ENCODE peak calls at places on chromosomes 2 and 18, in four cellular contexts. W is choroid plexus epithelial cell, P is IMR-90, Q is fibroblast of pulmonary artery. Y is an unnamed sample.

GRCh38 chr2:33180915-33181314 is 234.2 kb downstream of the LTBP1 start:
- DNase-seq in W (no peak), P (no peak), Q (no peak), Y (no peak)

GRCh38 chr2:25372405-25373268 is 30.9 kb upstream of the DNMT3A start:
- DNase-seq in W (no peak), P (no peak), Q (no peak), Y (no peak)

GRCh38 chr2:188645982-188646381 is 328.2 kb upstream of the COL3A1 start:
- DNase-seq in W (peak), P (peak), Q (no peak), Y (peak)

GRCh38 chr2:102025016-102025491 is 33.3 kb downstream of the IL1R2 start:
- DNase-seq in W (peak), P (peak), Q (peak), Y (peak)

GRCh38 chr2:169877406-169877805 is 50.2 kb downstream of the UBR3 start:
- DNase-seq in W (peak), P (peak), Q (peak), Y (peak)

GRCh38 chr2:12715258-12715865 is 1.4 kb upstream of the TRIB2 start:
- DNase-seq in W (no peak), P (no peak), Q (no peak), Y (no peak)

GRCh38 chr2:25251461-25252273 is 83.3 kb upstream of the POMC start:
- DNase-seq in W (peak), P (peak), Q (no peak), Y (no peak)

GRCh38 chr2:157336137-157336721 is 10.6 kb upstream of the ERMN start:
- DNase-seq in W (peak), P (peak), Q (peak), Y (peak)

GRCh38 chr18:63613420-63613819 is 26.3 kb downstream of the SERPINB13 start:
- DNase-seq in W (no peak), P (no peak), Q (no peak), Y (no peak)

GRCh38 chr18:3758531-3758930 is 308.6 kb downstream of the TGIF1 start:
- DNase-seq in W (peak), P (peak), Q (peak), Y (peak)

GRCh38 chr2:19086351-19086750 is 272.1 kb downstream of the OSR1 start:
- DNase-seq in W (no peak), P (no peak), Q (no peak), Y (no peak)

GRCh38 chr2:45872211-45872610 is 220.7 kb downstream of the PRKCE start:
- DNase-seq in W (no peak), P (peak), Q (no peak), Y (peak)

GRCh38 chr2:221997683-221998082 is 301.1 kb downstream of the PAX3 start:
- DNase-seq in W (no peak), P (peak), Q (no peak), Y (no peak)

GRCh38 chr2:19902272-19902730 is 518 bp upstream of the TTC32 start:
- DNase-seq in W (peak), P (no peak), Q (peak), Y (no peak)

GRCh38 chr2:172084734-172085459 is 410 bp upstream of the DLX1 start:
- DNase-seq in W (peak), P (peak), Q (peak), Y (peak)

GRCh38 chr18:28041366-28041765 is 135.6 kb downstream of the CDH2 start:
- DNase-seq in W (peak), P (peak), Q (peak), Y (peak)

GRCh38 chr18:1020731-1021344 is 116.2 kb downstream of the ADCYAP1 start:
- DNase-seq in W (no peak), P (no peak), Q (no peak), Y (no peak)

GRCh38 chr2:24160761-24161160 is 14.1 kb upstream of the FAM228A start:
- DNase-seq in W (no peak), P (no peak), Q (no peak), Y (no peak)

GRCh38 chr18:811192-812122 is 585 bp downstream of the YES1 start:
- DNase-seq in W (peak), P (peak), Q (peak), Y (peak)

GRCh38 chr2:197708331-197708730 is 3.2 kb downstream of the MARS2 start:
- DNase-seq in W (peak), P (peak), Q (peak), Y (peak)

GRCh38 chr2:129798301-129798581 is 181.2 kb upstream of the RAB6C start:
- DNase-seq in W (no peak), P (no peak), Q (no peak), Y (no peak)

GRCh38 chr2:2825516-2826208 is 494.6 kb upstream of the MYT1L start:
- DNase-seq in W (no peak), P (no peak), Q (no peak), Y (no peak)

GRCh38 chr2:225454412-225454811 is 54.9 kb downstream of the NYAP2 start:
- DNase-seq in W (no peak), P (no peak), Q (no peak), Y (no peak)

GRCh38 chr2:217972490-217972889 is 30.3 kb downstream of the TNS1 start:
- DNase-seq in W (peak), P (no peak), Q (peak), Y (no peak)

GRCh38 chr18:42931501-42931900 is 184.0 kb downstream of the RIT2 start:
- DNase-seq in W (peak), P (peak), Q (peak), Y (peak)

GRCh38 chr2:17125989-17126620 is 392.1 kb downstream of the RAD51AP2 start:
- DNase-seq in W (no peak), P (no peak), Q (no peak), Y (no peak)

GRCh38 chr18:7303751-7304370 is 73.0 kb downstream of the LRRC30 start:
- DNase-seq in W (no peak), P (no peak), Q (no peak), Y (no peak)

DNA sequence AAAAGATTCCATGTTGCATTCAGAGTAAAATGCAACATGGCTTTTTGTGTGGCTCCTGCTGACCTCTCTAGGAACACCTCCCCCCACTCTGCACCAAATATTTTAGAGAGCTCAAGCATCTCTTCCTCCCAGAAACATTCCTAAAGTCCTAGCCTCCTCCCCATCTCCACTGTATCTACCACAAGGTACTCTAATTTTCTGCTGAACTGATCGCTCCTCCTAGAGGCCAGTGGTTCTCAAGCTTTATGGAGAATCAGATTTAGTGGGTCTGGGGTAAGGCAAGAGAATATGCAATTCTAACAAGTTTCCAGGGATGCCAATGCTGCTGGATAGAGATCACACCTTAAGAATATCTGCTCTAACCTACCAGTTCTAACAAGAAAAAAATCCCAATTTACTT is 89.5 kb upstream of the HNRNPA3 start:
- DNase-seq in W (no peak), P (no peak), Q (no peak), Y (no peak)
- TF ChIP-seq CTCF in W (no peak), P (no peak), Q (no peak), Y (no peak)

DNA sequence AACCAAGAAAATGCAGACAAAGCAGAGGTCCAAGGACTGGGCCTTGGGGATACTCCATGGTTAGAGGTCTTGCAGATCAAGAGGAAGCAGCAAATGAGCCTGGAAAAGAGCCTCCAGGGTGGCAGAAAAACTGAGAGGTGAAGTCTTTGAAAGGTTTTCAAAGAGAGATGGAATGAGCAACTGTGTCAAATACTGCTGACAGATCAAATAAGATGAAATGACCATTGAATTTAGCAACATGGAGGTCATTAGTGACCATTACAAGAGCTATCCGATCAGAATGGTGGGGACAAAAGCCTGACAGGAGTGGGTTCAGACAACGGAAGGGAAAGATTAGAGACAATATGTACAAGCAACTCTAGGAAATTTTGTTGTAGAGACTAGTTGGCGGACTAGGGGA is 1.5 kb downstream of the CLHC1 start:
- DNase-seq in W (no peak), P (no peak), Q (no peak), Y (no peak)
- H3K4me3 ChIP-seq in W (no peak), P (no peak), Q (no peak), Y (no peak)

DNA sequence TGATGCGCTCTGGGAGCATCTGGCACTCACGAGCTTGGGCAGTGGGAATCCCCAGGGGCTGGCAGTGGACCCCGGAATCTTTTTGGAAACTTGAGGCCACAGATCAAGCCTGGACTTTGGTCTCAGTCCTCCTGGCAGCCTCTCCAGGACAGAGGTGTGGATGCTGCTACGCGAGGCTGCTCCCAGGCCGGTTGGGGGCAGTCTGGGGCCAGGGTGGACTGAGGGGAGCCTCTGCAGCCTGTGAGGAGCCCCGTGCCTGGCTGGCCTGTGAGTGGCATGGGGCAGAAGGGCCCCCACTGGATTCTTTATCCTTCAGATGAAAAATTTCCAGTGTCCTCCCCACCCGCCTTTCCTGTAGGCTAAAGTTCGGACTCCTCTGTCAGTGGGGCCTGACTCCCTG is 12.7 kb upstream of the DES start:
- DNase-seq in W (no peak), P (no peak), Q (no peak), Y (no peak)
- TF ChIP-seq CTCF in W (peak), P (peak), Q (peak), Y (no peak)

GRCh38 chr2:219557791-219558785 is 13.3 kb downstream of the OBSL1 start:
- DNase-seq in W (no peak), P (no peak), Q (no peak), Y (no peak)

GRCh38 chr2:219554369-219554768 is 10.5 kb downstream of the TMEM198 start:
- DNase-seq in W (no peak), P (no peak), Q (no peak), Y (no peak)

GRCh38 chr2:219555956-219556355 is 12.1 kb downstream of the TMEM198 start:
- DNase-seq in W (no peak), P (no peak), Q (no peak), Y (no peak)

GRCh38 chr2:219557320-219557719 is 13.5 kb downstream of the TMEM198 start:
- DNase-seq in W (no peak), P (no peak), Q (no peak), Y (no peak)

DNA sequence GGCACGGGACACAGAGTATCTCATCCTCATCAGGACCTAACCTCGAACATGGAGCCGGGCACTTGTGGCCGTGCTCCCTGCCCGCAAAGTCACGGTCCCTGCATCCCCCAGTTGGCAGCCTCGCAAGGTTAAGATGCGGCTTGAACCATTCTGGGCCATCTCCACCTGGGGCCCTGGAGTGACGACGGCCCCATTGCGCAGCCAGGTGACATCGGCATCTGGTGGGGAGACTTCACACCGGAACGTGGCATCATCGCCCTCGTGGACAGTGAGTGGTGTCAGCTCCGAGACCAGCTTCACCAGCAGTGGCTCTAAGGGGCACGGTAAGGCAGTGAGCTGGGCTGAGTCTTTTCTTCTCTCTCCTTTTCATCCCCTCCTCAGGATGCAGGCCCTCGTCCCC is 12.6 kb downstream of the TMEM198 start:
- DNase-seq in W (no peak), P (no peak), Q (no peak), Y (no peak)
- H3K4me3 ChIP-seq in W (no peak), P (no peak), Q (no peak), Y (no peak)

GRCh38 chr2:42196403-42197267 is 27.5 kb downstream of the EML4 start:
- DNase-seq in W (peak), P (peak), Q (peak), Y (peak)
- TF ChIP-seq CTCF in W (peak), P (peak), Q (peak), Y (peak)

DNA sequence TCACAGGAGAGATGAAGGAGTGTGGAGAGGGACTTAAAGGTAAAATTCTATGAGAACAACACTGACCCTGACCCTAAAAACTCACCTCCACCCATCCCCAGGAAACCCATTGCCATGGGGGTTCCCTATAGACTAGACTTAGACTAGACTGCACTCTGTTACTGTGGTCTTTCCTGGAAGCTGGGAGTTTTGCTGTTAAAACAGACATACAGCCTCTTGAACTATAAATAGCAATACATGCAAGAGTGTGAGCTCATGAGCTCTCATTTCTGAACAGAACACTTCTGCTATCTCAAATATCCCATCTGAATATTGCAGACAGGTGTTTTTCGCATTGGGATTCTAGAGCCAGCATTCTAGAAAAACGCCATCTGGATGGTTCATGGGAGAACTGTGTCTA is 51.8 kb downstream of the SLC14A2 start:
- DNase-seq in W (peak), P (no peak), Q (no peak), Y (no peak)
- H3K4me3 ChIP-seq in W (no peak), P (no peak), Q (no peak), Y (no peak)

GRCh38 chr2:167534443-167534842 is 646.2 kb downstream of the XIRP2 start:
- DNase-seq in W (peak), P (peak), Q (no peak), Y (no peak)
- TF ChIP-seq CTCF in W (no peak), P (no peak), Q (no peak), Y (no peak)

GRCh38 chr2:68921646-68922045 is 31.0 kb downstream of the GKN2 start:
- DNase-seq in W (peak), P (peak), Q (peak), Y (no peak)
- H3K4me3 ChIP-seq in W (no peak), P (no peak), Q (no peak), Y (no peak)

DNA sequence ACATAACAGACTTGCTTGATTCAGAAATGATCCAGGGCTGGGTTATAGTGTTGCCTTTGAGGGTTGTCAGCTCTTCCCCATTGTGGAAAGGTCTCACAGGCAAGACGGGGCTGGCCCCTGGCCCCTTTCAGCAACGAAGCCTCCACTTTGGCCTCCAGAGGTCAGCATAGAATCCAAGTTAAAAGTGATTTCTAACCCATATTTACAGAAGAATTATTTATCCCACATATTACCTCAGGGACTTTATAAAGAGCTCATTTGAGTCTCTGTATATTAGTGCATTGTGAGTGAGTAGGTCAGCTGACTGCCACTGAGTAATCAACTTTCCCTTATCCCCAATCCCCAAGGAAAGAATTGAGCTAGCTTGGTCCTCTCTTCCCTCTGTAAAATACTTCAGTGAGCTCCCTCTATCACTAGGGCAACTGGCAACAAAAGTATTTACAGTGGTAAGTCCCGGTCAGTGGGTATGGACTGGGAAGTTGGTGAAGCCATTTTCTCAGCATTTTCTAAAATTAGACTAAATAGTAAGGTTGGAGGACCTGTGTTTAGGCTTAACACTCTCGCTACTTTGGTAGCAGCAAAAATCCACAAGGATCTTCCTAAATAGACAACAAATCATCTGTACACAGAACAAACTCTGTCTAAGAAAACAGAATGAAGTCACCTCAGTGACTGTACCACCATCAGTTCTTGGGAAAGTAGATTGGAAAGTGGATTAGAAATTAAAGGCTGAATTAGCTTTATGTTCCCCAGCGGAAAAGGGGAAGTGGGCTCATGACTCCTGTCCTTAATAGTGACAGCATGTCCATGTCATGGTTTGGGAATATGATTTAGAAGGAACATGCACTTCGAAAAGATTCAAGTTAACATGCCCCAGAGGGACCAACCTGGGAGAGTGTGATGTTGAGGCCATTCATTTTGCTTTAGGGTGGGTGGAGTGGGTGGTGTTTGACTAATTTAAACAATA is 171.0 kb upstream of the SIX3 start:
- DNase-seq in W (no peak), P (no peak), Q (no peak), Y (no peak)
- TF ChIP-seq CTCF in W (no peak), P (no peak), Q (no peak), Y (no peak)

GRCh38 chr2:144519934-144520717 is at the start of gene ZEB2:
- DNase-seq in W (peak), P (peak), Q (peak), Y (peak)

GRCh38 chr2:144516981-144517824 is 2.7 kb downstream of the ZEB2 start:
- DNase-seq in W (peak), P (peak), Q (peak), Y (peak)

GRCh38 chr2:144517825-144518699 is 1.9 kb downstream of the ZEB2 start:
- DNase-seq in W (peak), P (no peak), Q (no peak), Y (peak)

GRCh38 chr2:144519597-144519933 is 354 bp downstream of the ZEB2 start:
- DNase-seq in W (no peak), P (no peak), Q (no peak), Y (no peak)

GRCh38 chr2:144518744-144519596 is 949 bp downstream of the ZEB2 start:
- DNase-seq in W (no peak), P (no peak), Q (no peak), Y (peak)
- H3K4me3 ChIP-seq in W (peak), P (peak), Q (peak), Y (peak)

Y was measured in fibroblast of the aortic adventitia.